ENCODE peak calls at places on chromosomes 2 and 18, in nine cellular contexts. One of them, this sample, is unnamed.

GRCh38 chr2:162581931-162582330 is 238.0 kb downstream of the GCA start:
- DNase-seq in stimulated activated CD4-positive, alpha-beta T cell treated with anti-CD3 and anti-CD28 coated beads, TNF-alpha, amount 100 ng/mL, for 4 hours: no peak
- DNase-seq in G401: no peak
- DNase-seq in CD4-positive, alpha-beta T cell: no peak
- DNase-seq in fibroblast of mammary gland: no peak
- DNase-seq in astrocyte of the cerebellum: no peak
- DNase-seq in pulmonary artery endothelial cell: no peak
- DNase-seq in IMR-90: no peak
- DNase-seq in testis: no peak
- DNase-seq in this sample: no peak

GRCh38 chr2:42558827-42559226 is 9.6 kb upstream of the MTA3 start:
- DNase-seq in stimulated activated CD4-positive, alpha-beta T cell treated with anti-CD3 and anti-CD28 coated beads, TNF-alpha, amount 100 ng/mL, for 4 hours: no peak
- DNase-seq in IMR-90: no peak
- DNase-seq in CD4-positive, alpha-beta T cell: no peak
- DNase-seq in astrocyte of the cerebellum: no peak
- DNase-seq in pulmonary artery endothelial cell: no peak
- DNase-seq in fibroblast of mammary gland: no peak
- DNase-seq in testis: no peak
- DNase-seq in G401: no peak
- DNase-seq in this sample: no peak

GRCh38 chr2:85772841-85773491 is 19.2 kb downstream of the ATOH8 start:
- DNase-seq in IMR-90: no peak
- DNase-seq in CD4-positive, alpha-beta T cell: no peak
- DNase-seq in fibroblast of mammary gland: peak; percentile 28
- DNase-seq in G401: peak; percentile 29
- DNase-seq in astrocyte of the cerebellum: no peak
- DNase-seq in stimulated activated CD4-positive, alpha-beta T cell treated with anti-CD3 and anti-CD28 coated beads, TNF-alpha, amount 100 ng/mL, for 4 hours: no peak
- DNase-seq in testis: no peak
- DNase-seq in pulmonary artery endothelial cell: no peak
- DNase-seq in this sample: no peak

GRCh38 chr2:39403311-39403710 is 33.8 kb downstream of the MAP4K3 start:
- DNase-seq in pulmonary artery endothelial cell: no peak
- DNase-seq in stimulated activated CD4-positive, alpha-beta T cell treated with anti-CD3 and anti-CD28 coated beads, TNF-alpha, amount 100 ng/mL, for 4 hours: no peak
- DNase-seq in astrocyte of the cerebellum: no peak
- DNase-seq in fibroblast of mammary gland: no peak
- DNase-seq in testis: no peak
- DNase-seq in G401: no peak
- DNase-seq in IMR-90: peak; percentile 23
- DNase-seq in CD4-positive, alpha-beta T cell: no peak
- DNase-seq in this sample: no peak

GRCh38 chr2:71102981-71103681 is 26.9 kb downstream of the MCEE start:
- DNase-seq in IMR-90: no peak
- DNase-seq in G401: no peak
- DNase-seq in astrocyte of the cerebellum: no peak
- DNase-seq in pulmonary artery endothelial cell: no peak
- DNase-seq in stimulated activated CD4-positive, alpha-beta T cell treated with anti-CD3 and anti-CD28 coated beads, TNF-alpha, amount 100 ng/mL, for 4 hours: no peak
- DNase-seq in CD4-positive, alpha-beta T cell: no peak
- DNase-seq in testis: no peak
- DNase-seq in fibroblast of mammary gland: no peak
- DNase-seq in this sample: no peak

GRCh38 chr2:4002841-4003403 is 299.5 kb downstream of the DCDC2C start:
- DNase-seq in CD4-positive, alpha-beta T cell: no peak
- DNase-seq in testis: no peak
- DNase-seq in astrocyte of the cerebellum: no peak
- DNase-seq in stimulated activated CD4-positive, alpha-beta T cell treated with anti-CD3 and anti-CD28 coated beads, TNF-alpha, amount 100 ng/mL, for 4 hours: no peak
- DNase-seq in IMR-90: no peak
- DNase-seq in pulmonary artery endothelial cell: no peak
- DNase-seq in G401: no peak
- DNase-seq in fibroblast of mammary gland: no peak
- DNase-seq in this sample: no peak

GRCh38 chr2:120904825-120905224 is 169.2 kb downstream of the GLI2 start:
- DNase-seq in testis: no peak
- DNase-seq in astrocyte of the cerebellum: no peak
- DNase-seq in fibroblast of mammary gland: no peak
- DNase-seq in IMR-90: no peak
- DNase-seq in CD4-positive, alpha-beta T cell: no peak
- DNase-seq in stimulated activated CD4-positive, alpha-beta T cell treated with anti-CD3 and anti-CD28 coated beads, TNF-alpha, amount 100 ng/mL, for 4 hours: no peak
- DNase-seq in G401: no peak
- DNase-seq in pulmonary artery endothelial cell: no peak
- DNase-seq in this sample: no peak

GRCh38 chr2:120587326-120587996 is 148.2 kb upstream of the GLI2 start:
- DNase-seq in stimulated activated CD4-positive, alpha-beta T cell treated with anti-CD3 and anti-CD28 coated beads, TNF-alpha, amount 100 ng/mL, for 4 hours: no peak
- DNase-seq in astrocyte of the cerebellum: no peak
- DNase-seq in G401: no peak
- DNase-seq in IMR-90: no peak
- DNase-seq in pulmonary artery endothelial cell: no peak
- DNase-seq in CD4-positive, alpha-beta T cell: no peak
- DNase-seq in fibroblast of mammary gland: no peak
- DNase-seq in testis: no peak
- DNase-seq in this sample: no peak

GRCh38 chr2:72757177-72757775 is 68.6 kb downstream of the EXOC6B start:
- DNase-seq in pulmonary artery endothelial cell: peak; percentile 85
- DNase-seq in stimulated activated CD4-positive, alpha-beta T cell treated with anti-CD3 and anti-CD28 coated beads, TNF-alpha, amount 100 ng/mL, for 4 hours: no peak
- DNase-seq in fibroblast of mammary gland: no peak
- DNase-seq in CD4-positive, alpha-beta T cell: no peak
- DNase-seq in testis: peak; percentile 52
- DNase-seq in IMR-90: peak; percentile 76
- DNase-seq in astrocyte of the cerebellum: no peak
- DNase-seq in G401: peak; percentile 67
- DNase-seq in this sample: no peak

GRCh38 chr2:133837441-133838090 is 269.3 kb upstream of the NCKAP5 start:
- DNase-seq in G401: no peak
- DNase-seq in stimulated activated CD4-positive, alpha-beta T cell treated with anti-CD3 and anti-CD28 coated beads, TNF-alpha, amount 100 ng/mL, for 4 hours: no peak
- DNase-seq in pulmonary artery endothelial cell: no peak
- DNase-seq in testis: no peak
- DNase-seq in IMR-90: peak; percentile 91
- DNase-seq in astrocyte of the cerebellum: no peak
- DNase-seq in CD4-positive, alpha-beta T cell: no peak
- DNase-seq in fibroblast of mammary gland: peak; percentile 75
- DNase-seq in this sample: peak; percentile 50

GRCh38 chr18:28176933-28177827 is at the start of gene CDH2:
- DNase-seq in G401: peak; percentile 85
- DNase-seq in IMR-90: peak; percentile 85
- DNase-seq in fibroblast of mammary gland: peak; percentile 83
- DNase-seq in astrocyte of the cerebellum: peak; percentile 75
- DNase-seq in stimulated activated CD4-positive, alpha-beta T cell treated with anti-CD3 and anti-CD28 coated beads, TNF-alpha, amount 100 ng/mL, for 4 hours: no peak
- DNase-seq in pulmonary artery endothelial cell: peak; percentile 19
- DNase-seq in testis: peak; percentile 90
- DNase-seq in CD4-positive, alpha-beta T cell: no peak
- DNase-seq in this sample: peak; percentile 72

GRCh38 chr2:85684380-85684779 is 9.8 kb upstream of the GNLY start:
- DNase-seq in stimulated activated CD4-positive, alpha-beta T cell treated with anti-CD3 and anti-CD28 coated beads, TNF-alpha, amount 100 ng/mL, for 4 hours: no peak
- DNase-seq in IMR-90: no peak
- DNase-seq in CD4-positive, alpha-beta T cell: no peak
- DNase-seq in fibroblast of mammary gland: no peak
- DNase-seq in astrocyte of the cerebellum: no peak
- DNase-seq in pulmonary artery endothelial cell: no peak
- DNase-seq in testis: no peak
- DNase-seq in G401: no peak
- DNase-seq in this sample: no peak

GRCh38 chr18:10131783-10132381 is 218.1 kb downstream of the VAPA start:
- DNase-seq in testis: peak; percentile 39
- DNase-seq in CD4-positive, alpha-beta T cell: no peak
- DNase-seq in astrocyte of the cerebellum: no peak
- DNase-seq in G401: no peak
- DNase-seq in pulmonary artery endothelial cell: no peak
- DNase-seq in IMR-90: no peak
- DNase-seq in stimulated activated CD4-positive, alpha-beta T cell treated with anti-CD3 and anti-CD28 coated beads, TNF-alpha, amount 100 ng/mL, for 4 hours: no peak
- DNase-seq in fibroblast of mammary gland: no peak
- DNase-seq in this sample: no peak

GRCh38 chr2:150495993-150496627 is 8.6 kb upstream of the RND3 start:
- DNase-seq in testis: no peak
- DNase-seq in fibroblast of mammary gland: peak; percentile 92
- DNase-seq in CD4-positive, alpha-beta T cell: no peak
- DNase-seq in IMR-90: peak; percentile 99
- DNase-seq in stimulated activated CD4-positive, alpha-beta T cell treated with anti-CD3 and anti-CD28 coated beads, TNF-alpha, amount 100 ng/mL, for 4 hours: no peak
- DNase-seq in G401: no peak
- DNase-seq in astrocyte of the cerebellum: peak; percentile 83
- DNase-seq in pulmonary artery endothelial cell: no peak
- DNase-seq in this sample: no peak

GRCh38 chr18:50187659-50188058 is 7.3 kb downstream of the MYO5B start:
- DNase-seq in CD4-positive, alpha-beta T cell: no peak
- DNase-seq in pulmonary artery endothelial cell: no peak
- DNase-seq in stimulated activated CD4-positive, alpha-beta T cell treated with anti-CD3 and anti-CD28 coated beads, TNF-alpha, amount 100 ng/mL, for 4 hours: no peak
- DNase-seq in fibroblast of mammary gland: no peak
- DNase-seq in IMR-90: no peak
- DNase-seq in testis: no peak
- DNase-seq in G401: no peak
- DNase-seq in astrocyte of the cerebellum: no peak
- DNase-seq in this sample: no peak

GRCh38 chr2:130336150-130336876 is 6.4 kb upstream of the IMP4 start:
- DNase-seq in stimulated activated CD4-positive, alpha-beta T cell treated with anti-CD3 and anti-CD28 coated beads, TNF-alpha, amount 100 ng/mL, for 4 hours: no peak
- DNase-seq in CD4-positive, alpha-beta T cell: no peak
- DNase-seq in G401: peak; percentile 37
- DNase-seq in fibroblast of mammary gland: no peak
- DNase-seq in pulmonary artery endothelial cell: no peak
- DNase-seq in IMR-90: no peak
- DNase-seq in testis: no peak
- DNase-seq in astrocyte of the cerebellum: no peak
- DNase-seq in this sample: no peak

GRCh38 chr2:72155737-72156136 is 8.1 kb upstream of the CYP26B1 start:
- DNase-seq in fibroblast of mammary gland: no peak
- DNase-seq in G401: no peak
- DNase-seq in IMR-90: no peak
- DNase-seq in testis: no peak
- DNase-seq in pulmonary artery endothelial cell: no peak
- DNase-seq in CD4-positive, alpha-beta T cell: no peak
- DNase-seq in stimulated activated CD4-positive, alpha-beta T cell treated with anti-CD3 and anti-CD28 coated beads, TNF-alpha, amount 100 ng/mL, for 4 hours: no peak
- DNase-seq in astrocyte of the cerebellum: no peak
- DNase-seq in this sample: no peak

GRCh38 chr2:70385204-70385603 is 83.3 kb upstream of the FAM136A start:
- DNase-seq in fibroblast of mammary gland: no peak
- DNase-seq in IMR-90: no peak
- DNase-seq in CD4-positive, alpha-beta T cell: no peak
- DNase-seq in G401: no peak
- DNase-seq in pulmonary artery endothelial cell: no peak
- DNase-seq in stimulated activated CD4-positive, alpha-beta T cell treated with anti-CD3 and anti-CD28 coated beads, TNF-alpha, amount 100 ng/mL, for 4 hours: no peak
- DNase-seq in astrocyte of the cerebellum: no peak
- DNase-seq in testis: no peak
- DNase-seq in this sample: no peak

GRCh38 chr2:162153608-162154224 is 1.7 kb upstream of the GCG start:
- DNase-seq in astrocyte of the cerebellum: peak; percentile 20
- DNase-seq in fibroblast of mammary gland: peak; percentile 65
- DNase-seq in G401: no peak
- DNase-seq in pulmonary artery endothelial cell: peak; percentile 10
- DNase-seq in CD4-positive, alpha-beta T cell: peak; percentile 21
- DNase-seq in IMR-90: peak; percentile 49
- DNase-seq in stimulated activated CD4-positive, alpha-beta T cell treated with anti-CD3 and anti-CD28 coated beads, TNF-alpha, amount 100 ng/mL, for 4 hours: peak; percentile 29
- DNase-seq in testis: peak; percentile 60
- DNase-seq in this sample: no peak

GRCh38 chr2:26767894-26768487 is 3.9 kb downstream of the SLC35F6 start:
- DNase-seq in IMR-90: no peak
- DNase-seq in pulmonary artery endothelial cell: no peak
- DNase-seq in G401: peak; percentile 44
- DNase-seq in stimulated activated CD4-positive, alpha-beta T cell treated with anti-CD3 and anti-CD28 coated beads, TNF-alpha, amount 100 ng/mL, for 4 hours: no peak
- DNase-seq in CD4-positive, alpha-beta T cell: no peak
- DNase-seq in fibroblast of mammary gland: no peak
- DNase-seq in testis: no peak
- DNase-seq in astrocyte of the cerebellum: no peak
- DNase-seq in this sample: no peak

GRCh38 chr2:25587361-25587760 is 86.0 kb downstream of the DTNB start:
- DNase-seq in testis: no peak
- DNase-seq in fibroblast of mammary gland: peak; percentile 37
- DNase-seq in stimulated activated CD4-positive, alpha-beta T cell treated with anti-CD3 and anti-CD28 coated beads, TNF-alpha, amount 100 ng/mL, for 4 hours: no peak
- DNase-seq in IMR-90: peak; percentile 68
- DNase-seq in pulmonary artery endothelial cell: no peak
- DNase-seq in G401: no peak
- DNase-seq in astrocyte of the cerebellum: no peak
- DNase-seq in CD4-positive, alpha-beta T cell: no peak
- DNase-seq in this sample: no peak

GRCh38 chr2:27727257-27727656 is 44.3 kb upstream of the MRPL33 start:
- DNase-seq in fibroblast of mammary gland: no peak
- DNase-seq in astrocyte of the cerebellum: no peak
- DNase-seq in stimulated activated CD4-positive, alpha-beta T cell treated with anti-CD3 and anti-CD28 coated beads, TNF-alpha, amount 100 ng/mL, for 4 hours: no peak
- DNase-seq in CD4-positive, alpha-beta T cell: no peak
- DNase-seq in pulmonary artery endothelial cell: no peak
- DNase-seq in G401: no peak
- DNase-seq in testis: peak; percentile 52
- DNase-seq in IMR-90: no peak
- DNase-seq in this sample: no peak

GRCh38 chr2:189783451-189783926 is 650 bp downstream of the ORMDL1 start:
- DNase-seq in stimulated activated CD4-positive, alpha-beta T cell treated with anti-CD3 and anti-CD28 coated beads, TNF-alpha, amount 100 ng/mL, for 4 hours: no peak
- DNase-seq in IMR-90: peak; percentile 49
- DNase-seq in CD4-positive, alpha-beta T cell: no peak
- DNase-seq in astrocyte of the cerebellum: peak; percentile 8
- DNase-seq in fibroblast of mammary gland: peak; percentile 48
- DNase-seq in G401: no peak
- DNase-seq in pulmonary artery endothelial cell: no peak
- DNase-seq in testis: no peak
- DNase-seq in this sample: no peak

This sample was measured in right atrium auricular region.